ENCODE peak calls at places on chromosome 3, in eight cellular contexts. I is non-pigmented ciliary epithelial cell; J is B cell; K is HFFc6; T is AG10803; O is activated naive CD4-positive, alpha-beta T cell; P is activated CD8-positive, alpha-beta memory T cell treated with anti-CD3 and anti-CD28 coated beads for 24 hours; G is AG09309. W is an unnamed sample.

GRCh38 chr3:9280477-9281219 is 31.2 kb upstream of the SRGAP3 start:
- DNase-seq in T (peak; percentile 48), P (no peak), I (no peak), K (no peak), G (no peak), O (no peak), J (no peak), W (peak; percentile 18)

GRCh38 chr3:77939726-77940125 is 899.8 kb downstream of the ROBO2 start:
- DNase-seq in P (no peak), T (no peak), K (no peak), J (no peak), O (no peak), G (no peak), I (no peak), W (no peak)

GRCh38 chr3:46851364-46852328 is 11.6 kb downstream of the MYL3 start:
- DNase-seq in J (no peak), O (no peak), K (no peak), G (no peak), T (no peak), P (no peak), I (no peak), W (no peak)

GRCh38 chr3:133401374-133402135 is 1.7 kb downstream of the BFSP2 start:
- DNase-seq in I (no peak), K (no peak), T (peak; percentile 25), P (no peak), O (no peak), J (no peak), G (no peak), W (peak; percentile 9)

GRCh38 chr3:196406806-196407470 is 25.3 kb downstream of the UBXN7 start:
- DNase-seq in J (no peak), T (peak; percentile 79), O (no peak), K (peak; percentile 82), G (peak; percentile 46), I (peak; percentile 56), P (no peak), W (peak; percentile 51)

GRCh38 chr3:40546811-40547210 is 22.1 kb downstream of the ZNF621 start:
- DNase-seq in G (peak; percentile 38), I (peak; percentile 35), O (no peak), P (no peak), K (peak; percentile 19), T (peak; percentile 75), J (no peak), W (peak; percentile 91)

GRCh38 chr3:120157113-120157512 is 62.9 kb upstream of the GSK3B start:
- DNase-seq in J (no peak), O (no peak), K (no peak), G (no peak), P (no peak), I (no peak), T (no peak), W (no peak)

GRCh38 chr3:166274996-166275395 is 437.8 kb upstream of the BCHE start:
- DNase-seq in O (no peak), K (no peak), I (no peak), J (no peak), P (no peak), T (no peak), G (no peak), W (peak; percentile 49)

W was measured in fibroblast of mammary gland.